ENCODE peak calls at places on chromosome 19, in nine cellular contexts. J is ELR; V is CD8-positive, alpha-beta memory T cell; G is fibroblast of pulmonary artery; X is OCI-LY7; I is NCI-H2107; E is trophoblast cell; U is HEK293T; B is CD4-positive, alpha-beta T cell. A is an unnamed sample.

GRCh38 chr19:21482863-21483276 is 22.5 kb upstream of the ZNF429 start:
- DNase-seq in J (peak; percentile 13), V (peak; percentile 56), G (peak; percentile 17), X (peak; percentile 44), I (peak; percentile 1), E (peak; percentile 69), U (peak; percentile 46), B (peak; percentile 58), A (peak; percentile 93)

GRCh38 chr19:33947565-33947964 is 150.9 kb downstream of the KCTD15 start:
- DNase-seq in J (peak; percentile 6), V (no peak), G (peak; percentile 1), X (peak; percentile 3), I (no peak), E (no peak), U (no peak), B (no peak), A (no peak)

GRCh38 chr19:33705090-33705847 is 83.5 kb downstream of the CHST8 start:
- DNase-seq in J (no peak), V (no peak), G (no peak), X (no peak), I (no peak), E (no peak), U (no peak), B (no peak), A (no peak)

GRCh38 chr19:58181902-58182576 is 822 bp upstream of the ZNF274 start:
- DNase-seq in J (peak; percentile 64), V (peak; percentile 41), G (peak; percentile 50), X (peak; percentile 84), I (no peak), E (peak; percentile 40), U (peak; percentile 42), B (peak; percentile 47), A (peak; percentile 85)

GRCh38 chr19:10193666-10194499 is 870 bp downstream of the DNMT1 start:
- DNase-seq in J (peak; percentile 86), V (no peak), G (peak; percentile 40), X (peak; percentile 53), I (no peak), E (peak; percentile 57), U (peak; percentile 40), B (no peak), A (peak; percentile 59)

GRCh38 chr19:1507192-1507660 is 5.6 kb downstream of the ADAMTSL5 start:
- DNase-seq in J (no peak), V (no peak), G (no peak), X (no peak), I (no peak), E (no peak), U (no peak), B (no peak), A (no peak)

GRCh38 chr19:42313096-42313839 is at the start of gene TMEM145:
- DNase-seq in J (peak; percentile 67), V (no peak), G (peak; percentile 52), X (peak; percentile 53), I (peak; percentile 33), E (no peak), U (peak; percentile 81), B (no peak), A (peak; percentile 86)

GRCh38 chr19:44696939-44697669 is 1.8 kb upstream of the CEACAM16 start:
- DNase-seq in J (no peak), V (no peak), G (no peak), X (no peak), I (peak; percentile 39), E (no peak), U (no peak), B (no peak), A (peak; percentile 97)

GRCh38 chr19:11418518-11419506 is at the start of gene RGL3:
- DNase-seq in J (peak; percentile 57), V (no peak), G (no peak), X (no peak), I (no peak), E (peak; percentile 46), U (no peak), B (no peak), A (peak; percentile 79)

GRCh38 chr19:18223860-18224524 is 2.2 kb downstream of the PDE4C start:
- DNase-seq in J (no peak), V (no peak), G (no peak), X (peak; percentile 83), I (no peak), E (no peak), U (peak; percentile 91), B (no peak), A (peak; percentile 74)

GRCh38 chr19:54192972-54193371 is 1.9 kb downstream of the TSEN34 start:
- DNase-seq in J (no peak), V (no peak), G (no peak), X (no peak), I (no peak), E (no peak), U (no peak), B (no peak), A (no peak)

GRCh38 chr19:5680083-5680436 is 256 bp downstream of the MICOS13 start:
- DNase-seq in J (peak; percentile 55), V (no peak), G (peak; percentile 26), X (no peak), I (no peak), E (no peak), U (no peak), B (no peak), A (peak; percentile 50)

GRCh38 chr19:51339687-51340656 is 2.0 kb downstream of the VSIG10L start:
- DNase-seq in J (peak; percentile 95), V (peak; percentile 73), G (peak; percentile 98), X (peak; percentile 87), I (no peak), E (peak; percentile 96), U (peak; percentile 98), B (peak; percentile 74), A (peak; percentile 29)

GRCh38 chr19:47157455-47158321 is 27.1 kb downstream of the SAE1 start:
- DNase-seq in J (peak; percentile 61), V (peak; percentile 45), G (peak; percentile 86), X (peak; percentile 31), I (no peak), E (peak; percentile 83), U (no peak), B (no peak), A (no peak)

GRCh38 chr19:58229255-58229639 is 533 bp downstream of the ZNF544 start:
- DNase-seq in J (peak; percentile 55), V (peak; percentile 14), G (peak; percentile 37), X (peak; percentile 8), I (no peak), E (no peak), U (no peak), B (peak; percentile 3), A (peak; percentile 77)

GRCh38 chr19:45547965-45548609 is 36.5 kb downstream of the OPA3 start:
- DNase-seq in J (peak; percentile 80), V (no peak), G (peak; percentile 49), X (no peak), I (no peak), E (no peak), U (peak; percentile 22), B (no peak), A (no peak)

GRCh38 chr19:17332677-17333581 is 1.7 kb downstream of the ANO8 start:
- DNase-seq in J (peak; percentile 65), V (no peak), G (peak; percentile 49), X (peak; percentile 96), I (no peak), E (no peak), U (peak; percentile 95), B (no peak), A (peak; percentile 63)

GRCh38 chr19:2507109-2507508 is 31.2 kb downstream of the GADD45B start:
- DNase-seq in J (peak; percentile 63), V (peak; percentile 36), G (peak; percentile 88), X (peak; percentile 29), I (no peak), E (no peak), U (peak; percentile 37), B (peak; percentile 12), A (peak; percentile 95)

GRCh38 chr19:23392706-23393105 is 2.6 kb downstream of the ZNF91 start:
- DNase-seq in J (no peak), V (no peak), G (no peak), X (no peak), I (no peak), E (peak; percentile 35), U (no peak), B (no peak), A (no peak)

GRCh38 chr19:5718032-5718578 is 1.8 kb downstream of the LONP1 start:
- DNase-seq in J (peak; percentile 66), V (no peak), G (peak; percentile 28), X (no peak), I (no peak), E (no peak), U (no peak), B (no peak), A (no peak)

GRCh38 chr19:6271721-6272410 is 7.9 kb downstream of the MLLT1 start:
- DNase-seq in J (peak; percentile 54), V (no peak), G (peak; percentile 92), X (no peak), I (no peak), E (no peak), U (peak; percentile 20), B (no peak), A (no peak)

GRCh38 chr19:6273701-6274601 is 5.8 kb downstream of the MLLT1 start:
- DNase-seq in J (peak; percentile 96), V (no peak), G (peak; percentile 94), X (no peak), I (no peak), E (no peak), U (peak; percentile 24), B (no peak), A (no peak)

GRCh38 chr19:46944123-46944718 is 75.4 kb upstream of the NPAS1 start:
- DNase-seq in J (no peak), V (no peak), G (no peak), X (no peak), I (no peak), E (no peak), U (no peak), B (no peak), A (no peak)

GRCh38 chr19:3479177-3479818 is 1.0 kb downstream of the SMIM24 start:
- DNase-seq in J (peak; percentile 63), V (peak; percentile 47), G (no peak), X (peak; percentile 96), I (no peak), E (no peak), U (peak; percentile 77), B (peak; percentile 33), A (peak; percentile 47)

GRCh38 chr19:1287622-1288527 is 2.2 kb downstream of the EFNA2 start:
- DNase-seq in J (no peak), V (no peak), G (no peak), X (no peak), I (no peak), E (no peak), U (no peak), B (no peak), A (peak; percentile 70)

GRCh38 chr19:8577247-8577646 is at the start of gene MYO1F:
- DNase-seq in J (no peak), V (no peak), G (no peak), X (peak; percentile 29), I (no peak), E (no peak), U (no peak), B (no peak), A (no peak)